ENCODE peak calls at places on chromosomes 7 and 10, in ten cellular contexts. P is glutamatergic neuron, G is fibroblast of pulmonary artery, E is cardiac fibroblast, H is WTC11, T is AG09309, A is breast epithelium, F is kidney epithelial cell, M is stomach, N is IMR-90. J is an unnamed sample.
A peak's percentile ranks its signal among the peaks of the same experiment; 100 is the strongest.

GRCh38 chr7:132703742-132704141 is 127.5 kb upstream of the PLXNA4 start:
- DNase-seq in T (no peak), M (no peak), A (no peak), H (peak; percentile 44), G (no peak), N (no peak), P (no peak), F (no peak), E (no peak), J (no peak)

GRCh38 chr7:75679060-75679459 is 59.7 kb downstream of the HIP1 start:
- DNase-seq in F (no peak), E (no peak), M (no peak), P (no peak), T (no peak), G (no peak), H (no peak), N (no peak), A (no peak), J (no peak)

GRCh38 chr7:4945949-4946348 is 13.0 kb downstream of the MMD2 start:
- DNase-seq in M (no peak), P (no peak), A (no peak), F (no peak), E (no peak), N (no peak), H (no peak), T (no peak), G (no peak), J (no peak)

GRCh38 chr7:129950191-129950940 is 2.4 kb downstream of the UBE2H start:
- DNase-seq in N (no peak), F (no peak), H (no peak), G (no peak), P (no peak), M (no peak), E (no peak), T (no peak), A (no peak), J (peak; percentile 16)

GRCh38 chr10:91088300-91089140 is 131.9 kb upstream of the PCGF5 start:
- DNase-seq in N (peak; percentile 15), F (no peak), A (no peak), T (no peak), M (no peak), H (no peak), E (peak; percentile 43), G (peak; percentile 24), P (no peak), J (peak; percentile 27)

GRCh38 chr7:36208997-36209813 is 56.2 kb downstream of the EEPD1 start:
- DNase-seq in T (no peak), F (no peak), G (peak; percentile 8), E (peak; percentile 17), N (peak; percentile 62), M (no peak), P (no peak), A (no peak), H (no peak), J (peak; percentile 58)

GRCh38 chr7:151382079-151382885 is 27.6 kb downstream of the WDR86 start:
- DNase-seq in M (no peak), T (no peak), F (no peak), G (no peak), H (peak; percentile 40), N (no peak), E (no peak), A (no peak), P (no peak), J (no peak)

GRCh38 chr10:96683065-96683464 is 37.2 kb downstream of the PIK3AP1 start:
- DNase-seq in P (no peak), E (peak; percentile 25), H (no peak), G (peak; percentile 31), N (peak; percentile 84), A (no peak), F (no peak), T (peak; percentile 81), M (no peak), J (peak; percentile 94)

GRCh38 chr10:18235477-18235876 is 95.3 kb downstream of the CACNB2 start:
- DNase-seq in N (no peak), M (no peak), H (no peak), G (no peak), E (no peak), P (no peak), T (no peak), A (no peak), F (no peak), J (no peak)

GRCh38 chr10:18229839-18230238 is 89.6 kb downstream of the CACNB2 start:
- DNase-seq in N (peak; percentile 68), H (no peak), A (no peak), E (peak; percentile 74), F (no peak), T (no peak), M (no peak), G (no peak), P (no peak), J (peak; percentile 54)

GRCh38 chr10:18231480-18231879 is 91.3 kb downstream of the CACNB2 start:
- DNase-seq in P (no peak), A (no peak), G (no peak), M (no peak), T (no peak), H (no peak), F (no peak), N (no peak), E (no peak), J (no peak)

GRCh38 chr10:18230794-18231193 is 90.6 kb downstream of the CACNB2 start:
- DNase-seq in H (no peak), E (peak; percentile 57), T (no peak), F (no peak), N (peak; percentile 72), M (no peak), P (no peak), G (no peak), A (no peak), J (peak; percentile 42)

DNA sequence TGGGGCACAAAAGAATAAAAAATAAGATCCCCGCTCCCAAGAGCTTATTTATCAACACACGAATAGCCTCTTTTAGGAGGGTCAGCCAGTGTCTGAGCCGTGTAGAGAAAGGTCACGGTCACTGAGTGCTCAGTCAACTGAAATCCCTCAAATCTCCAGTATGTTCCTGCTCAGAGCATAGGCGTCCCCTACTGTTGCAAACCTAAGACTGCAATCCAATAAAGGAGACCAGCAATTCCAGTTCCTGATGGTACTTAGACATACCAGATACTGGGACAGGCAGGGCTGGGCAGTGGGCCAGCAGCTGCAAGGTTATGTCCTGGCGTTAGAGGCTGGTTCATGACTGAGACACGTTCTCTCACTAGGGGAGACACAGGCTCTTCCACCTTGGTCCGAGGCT is 93.6 kb downstream of the CACNB2 start:
- DNase-seq in N (no peak), A (no peak), F (no peak), M (no peak), T (no peak), G (no peak), P (no peak), E (peak; percentile 26), H (peak; percentile 28), J (no peak)
- TF ChIP-seq CTCF in N (no peak), A (no peak), F (peak; percentile 17), M (no peak), T (no peak), G (no peak), P (no peak), E (peak; percentile 34), H (peak; percentile 35), J (no peak)

DNA sequence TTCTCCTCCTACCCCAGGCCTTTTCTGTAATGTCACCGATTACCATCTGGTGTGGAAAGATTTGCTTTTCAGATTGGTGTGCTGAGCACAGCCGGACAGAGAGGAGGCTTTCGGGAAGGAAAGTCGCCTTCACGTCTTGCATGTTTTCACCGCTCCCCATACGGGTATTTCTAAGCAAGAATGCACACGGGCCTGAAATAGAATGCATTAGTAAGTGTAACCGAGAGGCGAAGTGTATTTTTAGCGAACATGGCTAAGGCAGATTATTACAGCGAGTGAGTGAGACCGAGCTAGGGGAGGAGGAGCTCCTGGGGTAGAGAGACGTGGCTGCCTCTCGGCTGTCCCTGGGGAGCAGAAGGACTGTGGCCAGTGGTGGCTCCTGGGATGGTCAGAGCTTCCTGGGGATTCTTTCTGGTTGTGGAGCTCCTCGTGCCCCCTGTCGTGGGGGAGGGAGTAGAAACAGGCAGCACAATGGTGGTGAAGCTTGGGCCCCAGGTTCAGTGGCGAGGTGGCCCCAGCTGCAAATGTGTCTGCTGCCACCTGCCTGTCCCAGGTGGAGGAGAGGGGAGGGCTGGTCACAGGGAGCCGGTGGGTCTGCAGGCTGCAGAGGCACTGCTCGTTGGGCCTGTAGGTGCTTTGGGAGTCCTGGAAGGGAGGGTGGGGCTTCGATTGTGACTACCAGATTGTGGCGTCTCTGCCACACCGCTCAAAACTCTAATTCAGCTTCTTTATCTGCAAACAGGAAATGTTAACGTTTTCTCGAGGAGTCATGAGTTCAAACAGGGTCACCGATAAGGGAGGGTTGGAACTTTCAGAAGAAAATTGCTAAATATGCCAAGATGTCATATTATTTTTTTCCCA is 135.8 kb downstream of the CAMK1D start:
- DNase-seq in A (no peak), F (no peak), G (no peak), H (peak; percentile 43), P (no peak), T (no peak), M (peak; percentile 34), E (peak; percentile 33), N (no peak), J (no peak)
- TF ChIP-seq CTCF in A (no peak), F (no peak), G (no peak), H (no peak), P (no peak), T (no peak), M (no peak), E (no peak), N (no peak), J (no peak)

GRCh38 chr7:32167815-32168214 is 97.6 kb upstream of the PDE1C start:
- DNase-seq in F (no peak), A (no peak), M (no peak), N (no peak), G (no peak), P (no peak), E (no peak), T (no peak), H (no peak), J (no peak)

GRCh38 chr7:32175099-32175498 is 104.9 kb upstream of the PDE1C start:
- DNase-seq in E (no peak), M (no peak), N (no peak), A (no peak), T (no peak), H (no peak), F (no peak), G (no peak), P (no peak), J (no peak)

GRCh38 chr7:32170838-32171237 is 100.6 kb upstream of the PDE1C start:
- DNase-seq in E (no peak), A (no peak), T (no peak), N (no peak), F (no peak), G (no peak), P (no peak), M (no peak), H (no peak), J (no peak)

GRCh38 chr7:32169236-32169635 is 99.0 kb upstream of the PDE1C start:
- DNase-seq in F (no peak), P (no peak), T (no peak), E (no peak), M (no peak), G (no peak), H (no peak), N (no peak), A (no peak), J (no peak)

GRCh38 chr7:32171248-32171647 is 101.0 kb upstream of the PDE1C start:
- DNase-seq in P (no peak), M (no peak), E (no peak), G (no peak), F (no peak), T (no peak), A (no peak), H (no peak), N (no peak), J (no peak)
- TF ChIP-seq CTCF in P (no peak), M (no peak), E (no peak), G (no peak), F (no peak), T (no peak), A (no peak), H (no peak), N (no peak), J (no peak)

GRCh38 chr10:101405006-101405405 is 51.0 kb downstream of the BTRC start:
- DNase-seq in E (no peak), G (no peak), P (no peak), N (no peak), A (no peak), H (no peak), F (no peak), M (no peak), T (no peak), J (no peak)
- TF ChIP-seq CTCF in E (no peak), G (no peak), P (no peak), N (no peak), A (no peak), H (no peak), F (no peak), M (no peak), T (no peak), J (no peak)